ENCODE peak calls at places on chromosomes 13 and 19, in seven cellular contexts. P is psoas muscle, F is mesothelial cell of epicardium, S is kidney, W is OCI-LY7, K is brain microvascular endothelial cell, C is AG10803. N is an unnamed sample.
A peak's percentile ranks its signal among the peaks of the same experiment; 100 is the strongest.

GRCh38 chr19:43780706-43781525 is at the start of gene KCNN4:
- DNase-seq in P (no peak), F (no peak), S (peak; percentile 74), W (peak; percentile 77), K (peak; percentile 68), C (peak; percentile 62), N (no peak)

GRCh38 chr19:12953456-12954149 is 3.4 kb downstream of the GADD45GIP1 start:
- DNase-seq in P (no peak), F (no peak), S (no peak), W (no peak), K (no peak), C (no peak), N (no peak)

GRCh38 chr13:65314008-65314407 is 1916.1 kb downstream of the PCDH9 start:
- DNase-seq in P (no peak), F (no peak), S (no peak), W (no peak), K (no peak), C (no peak), N (no peak)

GRCh38 chr13:108227651-108228272 is 9.6 kb downstream of the ABHD13 start:
- DNase-seq in P (no peak), F (no peak), S (no peak), W (peak; percentile 29), K (peak; percentile 35), C (peak; percentile 40), N (peak; percentile 11)

GRCh38 chr13:95920485-95920884 is 132.7 kb downstream of the UGGT2 start:
- DNase-seq in P (no peak), F (no peak), S (no peak), W (no peak), K (no peak), C (no peak), N (no peak)

GRCh38 chr19:36014029-36014924 is at the start of gene ALKBH6:
- DNase-seq in P (peak; percentile 100), F (peak; percentile 98), S (peak; percentile 100), W (peak; percentile 99), K (peak; percentile 99), C (peak; percentile 97), N (peak; percentile 97)

GRCh38 chr19:19597809-19598306 is 20.6 kb downstream of the PBX4 start:
- DNase-seq in P (no peak), F (no peak), S (no peak), W (no peak), K (no peak), C (no peak), N (no peak)

GRCh38 chr13:45073809-45074208 is 46.5 kb upstream of the GTF2F2 start:
- DNase-seq in P (no peak), F (no peak), S (no peak), W (no peak), K (no peak), C (no peak), N (no peak)

GRCh38 chr13:83752141-83752540 is 130.1 kb downstream of the SLITRK1 start:
- DNase-seq in P (no peak), F (no peak), S (no peak), W (no peak), K (peak; percentile 31), C (peak; percentile 51), N (no peak)

GRCh38 chr19:58560007-58560887 is 1.8 kb upstream of the UBE2M start:
- DNase-seq in P (peak; percentile 51), F (no peak), S (peak; percentile 63), W (no peak), K (no peak), C (no peak), N (no peak)

GRCh38 chr19:17947815-17948473 is 15.1 kb downstream of the CCDC124 start:
- DNase-seq in P (peak; percentile 95), F (peak; percentile 99), S (peak; percentile 97), W (peak; percentile 98), K (peak; percentile 72), C (peak; percentile 88), N (peak; percentile 99)

GRCh38 chr13:113078895-113079720 is 26.5 kb upstream of the F7 start:
- DNase-seq in P (peak; percentile 29), F (no peak), S (peak; percentile 65), W (no peak), K (no peak), C (no peak), N (no peak)

GRCh38 chr13:44796597-44797517 is 192.4 kb downstream of the NUFIP1 start:
- DNase-seq in P (no peak), F (no peak), S (no peak), W (no peak), K (no peak), C (no peak), N (no peak)

GRCh38 chr19:5479958-5480357 is 24.7 kb downstream of the ZNRF4 start:
- DNase-seq in P (no peak), F (no peak), S (no peak), W (no peak), K (no peak), C (no peak), N (no peak)

GRCh38 chr13:105969761-105970160 is 565.7 kb downstream of the EFNB2 start:
- DNase-seq in P (no peak), F (no peak), S (no peak), W (no peak), K (no peak), C (peak; percentile 13), N (no peak)

GRCh38 chr19:42153606-42154405 is 21.6 kb upstream of the POU2F2 start:
- DNase-seq in P (no peak), F (no peak), S (no peak), W (no peak), K (no peak), C (no peak), N (no peak)

GRCh38 chr13:20873348-20873747 is 29.2 kb downstream of the XPO4 start:
- DNase-seq in P (no peak), F (no peak), S (no peak), W (no peak), K (no peak), C (peak; percentile 40), N (no peak)

GRCh38 chr13:103799028-103799427 is 732.8 kb upstream of the SLC10A2 start:
- DNase-seq in P (no peak), F (no peak), S (no peak), W (no peak), K (no peak), C (no peak), N (no peak)

GRCh38 chr19:28867978-28868377 is 345.0 kb downstream of the UQCRFS1 start:
- DNase-seq in P (no peak), F (no peak), S (no peak), W (no peak), K (no peak), C (no peak), N (no peak)

DNA sequence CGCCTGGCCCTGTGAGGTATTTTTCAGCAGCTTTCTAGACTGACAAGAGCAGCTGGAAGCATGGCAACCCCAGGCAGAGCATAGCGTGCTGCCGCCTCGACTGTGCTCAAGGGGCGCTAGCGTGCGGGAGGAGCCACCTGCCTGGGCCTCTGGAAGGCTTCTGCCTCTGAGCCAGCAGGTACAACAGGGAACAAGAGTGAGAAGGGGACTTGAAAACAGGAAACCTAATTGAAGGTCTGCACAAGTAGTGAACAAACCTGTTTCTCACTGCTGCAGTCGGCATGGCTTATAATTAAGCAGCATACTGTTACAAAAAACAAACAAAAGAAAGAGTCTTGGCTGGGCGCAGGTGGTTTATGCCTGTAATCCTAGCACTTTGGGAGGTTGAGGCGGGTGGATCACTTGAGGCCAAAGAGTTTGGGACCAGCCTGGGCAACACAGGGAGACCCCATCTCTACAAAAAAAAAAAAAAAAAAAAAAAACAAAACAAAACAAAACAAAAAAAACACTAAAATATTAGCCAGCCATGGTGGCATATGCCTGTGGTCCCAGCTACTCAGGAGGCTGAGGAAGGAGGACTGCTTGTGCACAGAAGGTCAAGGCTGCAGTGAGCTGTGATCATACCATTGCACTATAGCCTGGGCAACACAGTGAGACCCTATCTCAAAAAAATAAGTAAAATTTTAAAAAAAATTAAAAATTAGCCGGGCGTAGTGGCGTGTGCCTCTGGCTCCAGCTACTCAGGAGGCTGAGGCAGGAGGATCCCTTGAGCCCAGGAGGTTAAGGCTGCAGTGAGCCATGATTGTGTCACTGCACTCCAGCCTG is 12.6 kb upstream of the GARRE1 start:
- DNase-seq in P (peak; percentile 57), F (no peak), S (no peak), W (peak; percentile 89), K (no peak), C (no peak), N (peak; percentile 40)
- TF ChIP-seq CTCF in P (peak; percentile 12), F (no peak), S (peak; percentile 44), W (peak; percentile 88), K (peak; percentile 64), C (peak; percentile 13), N (peak; percentile 71)

GRCh38 chr13:23320926-23321533 is 112.5 kb downstream of the SACS start:
- DNase-seq in P (no peak), F (no peak), S (no peak), W (no peak), K (no peak), C (no peak), N (no peak)

GRCh38 chr13:23323946-23324709 is 109.4 kb downstream of the SACS start:
- DNase-seq in P (no peak), F (no peak), S (no peak), W (no peak), K (no peak), C (peak; percentile 39), N (no peak)

GRCh38 chr13:23322353-23323336 is 110.9 kb downstream of the SACS start:
- DNase-seq in P (no peak), F (no peak), S (no peak), W (no peak), K (no peak), C (peak; percentile 8), N (no peak)

GRCh38 chr13:23321534-23322241 is 111.8 kb downstream of the SACS start:
- DNase-seq in P (peak; percentile 83), F (no peak), S (peak; percentile 77), W (no peak), K (peak; percentile 98), C (peak; percentile 93), N (no peak)

GRCh38 chr13:23319915-23320224 is 113.6 kb downstream of the SACS start:
- DNase-seq in P (no peak), F (no peak), S (no peak), W (no peak), K (no peak), C (no peak), N (no peak)
- TF ChIP-seq CTCF in P (no peak), F (no peak), S (no peak), W (peak; percentile 9), K (no peak), C (no peak), N (no peak)

DNA sequence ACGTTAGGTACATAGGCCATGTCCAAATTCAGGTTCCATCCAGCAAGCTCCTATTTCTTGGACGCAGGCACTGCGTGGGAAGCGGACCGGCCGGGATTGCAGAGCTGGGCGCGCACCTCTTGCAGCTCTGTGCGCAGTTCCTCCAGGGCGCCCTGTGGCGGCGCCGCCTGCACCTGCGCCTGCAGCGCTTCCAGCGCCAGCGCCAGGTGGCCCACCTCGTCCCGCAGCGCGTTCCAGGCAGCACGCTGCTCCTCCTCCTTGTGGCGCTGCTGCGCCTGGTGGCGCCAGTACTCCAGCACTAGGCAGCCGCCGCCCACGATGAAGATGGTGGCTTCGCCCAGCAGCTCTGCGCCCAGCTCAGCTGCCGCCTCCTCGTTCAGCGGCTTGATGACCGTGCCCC is 31.1 kb downstream of the OPA3 start:
- DNase-seq in P (no peak), F (peak; percentile 25), S (no peak), W (no peak), K (no peak), C (no peak), N (peak; percentile 60)
- TF ChIP-seq CTCF in P (no peak), F (no peak), S (no peak), W (no peak), K (peak; percentile 8), C (no peak), N (peak; percentile 62)

DNA sequence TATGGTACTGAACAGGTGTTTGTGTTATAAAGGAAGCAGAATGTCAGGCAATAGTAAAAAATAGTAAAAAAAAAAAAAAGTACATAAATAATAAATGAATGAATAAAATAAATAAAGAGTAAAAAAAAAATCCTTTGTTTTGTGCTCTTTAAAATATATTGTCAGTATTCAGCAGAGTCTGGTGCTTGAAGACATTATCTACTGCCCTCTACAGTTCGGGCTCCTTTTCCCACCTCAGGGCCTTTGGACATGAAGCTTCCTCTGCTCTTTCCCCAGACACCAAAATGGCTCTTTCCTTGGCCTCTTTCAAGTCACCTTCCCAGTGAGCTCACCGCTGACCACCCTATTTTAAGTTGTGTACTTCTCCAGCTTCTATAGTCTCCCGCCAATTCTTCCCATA is 137.5 kb downstream of the TNFRSF19 start:
- DNase-seq in P (no peak), F (no peak), S (no peak), W (no peak), K (peak; percentile 42), C (peak; percentile 53), N (no peak)
- TF ChIP-seq CTCF in P (peak; percentile 5), F (no peak), S (peak; percentile 31), W (peak; percentile 38), K (peak; percentile 70), C (peak; percentile 58), N (no peak)